ENCODE peak calls at places on chromosomes 5 and 9, in five cellular contexts. One of them, this sample, is unnamed.

GRCh38 chr5:52783226-52783959 is 4.3 kb upstream of the ITGA1 start:
- DNase-seq in heart right ventricle: no peak
- DNase-seq in NB4: peak; percentile 37
- DNase-seq in astrocyte: no peak
- DNase-seq in coronary artery: peak; percentile 81
- DNase-seq in this sample: no peak

GRCh38 chr5:41815663-41816062 is 54.6 kb downstream of the OXCT1 start:
- DNase-seq in astrocyte: no peak
- DNase-seq in coronary artery: no peak
- DNase-seq in heart right ventricle: no peak
- DNase-seq in NB4: no peak
- DNase-seq in this sample: no peak

GRCh38 chr5:142426129-142426641 is 101.4 kb upstream of the SPRY4 start:
- DNase-seq in NB4: peak; percentile 82
- DNase-seq in astrocyte: peak; percentile 72
- DNase-seq in coronary artery: no peak
- DNase-seq in heart right ventricle: peak; percentile 60
- DNase-seq in this sample: no peak

GRCh38 chr9:68979538-68980314 is 34.2 kb downstream of the PRKACG start:
- DNase-seq in coronary artery: no peak
- DNase-seq in astrocyte: no peak
- DNase-seq in NB4: no peak
- DNase-seq in heart right ventricle: peak; percentile 52
- DNase-seq in this sample: peak; percentile 63

GRCh38 chr5:21219966-21220365 is 1232.0 kb upstream of the CDH18 start:
- DNase-seq in heart right ventricle: no peak
- DNase-seq in astrocyte: no peak
- DNase-seq in coronary artery: no peak
- DNase-seq in NB4: no peak
- DNase-seq in this sample: no peak

GRCh38 chr5:150660108-150660831 is 781 bp upstream of the MYOZ3 start:
- DNase-seq in astrocyte: no peak
- DNase-seq in heart right ventricle: no peak
- DNase-seq in NB4: no peak
- DNase-seq in coronary artery: peak; percentile 72
- DNase-seq in this sample: no peak

GRCh38 chr5:72408602-72409001 is 88.4 kb downstream of the PTCD2 start:
- DNase-seq in astrocyte: no peak
- DNase-seq in heart right ventricle: no peak
- DNase-seq in NB4: no peak
- DNase-seq in coronary artery: no peak
- DNase-seq in this sample: no peak

GRCh38 chr9:77291714-77292113 is 114.4 kb downstream of the VPS13A start:
- DNase-seq in astrocyte: no peak
- DNase-seq in NB4: peak; percentile 25
- DNase-seq in heart right ventricle: no peak
- DNase-seq in coronary artery: no peak
- DNase-seq in this sample: peak; percentile 2

GRCh38 chr5:6721442-6721841 is 8.2 kb downstream of the TENT4A start:
- DNase-seq in astrocyte: no peak
- DNase-seq in coronary artery: peak; percentile 64
- DNase-seq in heart right ventricle: peak; percentile 35
- DNase-seq in NB4: no peak
- DNase-seq in this sample: no peak

GRCh38 chr9:6133346-6134063 is 82.1 kb upstream of the IL33 start:
- DNase-seq in coronary artery: no peak
- DNase-seq in astrocyte: peak; percentile 73
- DNase-seq in heart right ventricle: no peak
- DNase-seq in NB4: peak; percentile 89
- DNase-seq in this sample: no peak

GRCh38 chr9:125296843-125297372 is 35.3 kb downstream of the GAPVD1 start:
- DNase-seq in heart right ventricle: no peak
- DNase-seq in NB4: no peak
- DNase-seq in coronary artery: no peak
- DNase-seq in astrocyte: peak; percentile 37
- DNase-seq in this sample: no peak

GRCh38 chr9:118222375-118222774 is 518.2 kb downstream of the TLR4 start:
- DNase-seq in heart right ventricle: no peak
- DNase-seq in coronary artery: no peak
- DNase-seq in NB4: no peak
- DNase-seq in astrocyte: no peak
- DNase-seq in this sample: no peak

GRCh38 chr5:74342948-74343682 is 297.4 kb downstream of the ENC1 start:
- DNase-seq in coronary artery: no peak
- DNase-seq in NB4: no peak
- DNase-seq in astrocyte: peak; percentile 45
- DNase-seq in heart right ventricle: no peak
- DNase-seq in this sample: no peak

GRCh38 chr9:34554211-34555001 is 31.6 kb upstream of the ENHO start:
- DNase-seq in heart right ventricle: no peak
- DNase-seq in astrocyte: no peak
- DNase-seq in coronary artery: no peak
- DNase-seq in NB4: peak; percentile 87
- DNase-seq in this sample: no peak

GRCh38 chr9:123541441-123541840 is 185.4 kb downstream of the CRB2 start:
- DNase-seq in coronary artery: no peak
- DNase-seq in astrocyte: no peak
- DNase-seq in NB4: no peak
- DNase-seq in heart right ventricle: no peak
- DNase-seq in this sample: no peak

GRCh38 chr5:42772265-42772993 is 15.8 kb downstream of the CCDC152 start:
- DNase-seq in NB4: no peak
- DNase-seq in heart right ventricle: no peak
- DNase-seq in coronary artery: no peak
- DNase-seq in astrocyte: no peak
- DNase-seq in this sample: no peak

GRCh38 chr9:32251539-32251938 is 132.9 kb upstream of the ACO1 start:
- DNase-seq in heart right ventricle: no peak
- DNase-seq in coronary artery: no peak
- DNase-seq in astrocyte: peak; percentile 4
- DNase-seq in NB4: peak; percentile 84
- DNase-seq in this sample: peak; percentile 42

GRCh38 chr9:14573319-14573718 is 119.9 kb downstream of the ZDHHC21 start:
- DNase-seq in heart right ventricle: no peak
- DNase-seq in astrocyte: no peak
- DNase-seq in NB4: no peak
- DNase-seq in coronary artery: no peak
- DNase-seq in this sample: no peak

GRCh38 chr5:139395844-139396640 is 1.1 kb upstream of the PROB1 start:
- DNase-seq in NB4: no peak
- DNase-seq in heart right ventricle: no peak
- DNase-seq in astrocyte: no peak
- DNase-seq in coronary artery: no peak
- DNase-seq in this sample: no peak

GRCh38 chr9:12640866-12641636 is 52.1 kb upstream of the TYRP1 start:
- DNase-seq in coronary artery: no peak
- DNase-seq in heart right ventricle: no peak
- DNase-seq in NB4: no peak
- DNase-seq in astrocyte: no peak
- DNase-seq in this sample: no peak

DNA sequence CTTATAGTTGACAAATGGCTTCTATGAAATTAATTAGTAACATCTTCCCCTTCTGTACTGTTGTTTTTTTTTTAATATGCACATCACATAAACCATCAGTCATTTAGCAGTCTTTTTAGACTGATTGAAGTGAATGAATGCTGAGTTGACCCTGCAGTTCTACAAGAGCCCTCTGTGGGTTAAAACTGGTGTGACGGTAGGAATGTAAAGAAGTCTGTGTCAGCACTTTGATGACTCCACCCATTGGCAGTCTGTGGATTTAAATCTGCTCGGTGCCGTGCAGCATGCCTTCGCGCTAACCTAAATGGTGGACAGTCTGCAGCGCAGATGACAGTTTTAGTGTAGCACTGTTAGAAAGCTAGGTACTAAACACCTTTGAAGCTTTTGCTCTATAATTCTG is 3.1 kb downstream of the GTF3C4 start:
- DNase-seq in heart right ventricle: no peak
- DNase-seq in NB4: peak; percentile 49
- DNase-seq in coronary artery: no peak
- DNase-seq in astrocyte: peak; percentile 51
- DNase-seq in this sample: peak; percentile 47
- TF ChIP-seq CTCF in heart right ventricle: no peak
- TF ChIP-seq CTCF in NB4: no peak
- TF ChIP-seq CTCF in coronary artery: no peak
- TF ChIP-seq CTCF in astrocyte: peak; percentile 33
- TF ChIP-seq CTCF in this sample: peak; percentile 46

GRCh38 chr9:16289639-16290038 is 580.8 kb downstream of the BNC2 start:
- DNase-seq in coronary artery: peak; percentile 64
- DNase-seq in heart right ventricle: no peak
- DNase-seq in NB4: peak; percentile 99
- DNase-seq in astrocyte: no peak
- DNase-seq in this sample: no peak

GRCh38 chr9:16293610-16294009 is 576.9 kb downstream of the BNC2 start:
- DNase-seq in heart right ventricle: no peak
- DNase-seq in astrocyte: no peak
- DNase-seq in coronary artery: no peak
- DNase-seq in NB4: no peak
- DNase-seq in this sample: no peak

GRCh38 chr9:16294371-16294770 is 576.1 kb downstream of the BNC2 start:
- DNase-seq in coronary artery: no peak
- DNase-seq in NB4: no peak
- DNase-seq in heart right ventricle: no peak
- DNase-seq in astrocyte: peak; percentile 53
- DNase-seq in this sample: no peak

GRCh38 chr9:16290169-16290568 is 580.3 kb downstream of the BNC2 start:
- DNase-seq in astrocyte: no peak
- DNase-seq in coronary artery: peak; percentile 46
- DNase-seq in NB4: peak; percentile 84
- DNase-seq in heart right ventricle: no peak
- DNase-seq in this sample: no peak

DNA sequence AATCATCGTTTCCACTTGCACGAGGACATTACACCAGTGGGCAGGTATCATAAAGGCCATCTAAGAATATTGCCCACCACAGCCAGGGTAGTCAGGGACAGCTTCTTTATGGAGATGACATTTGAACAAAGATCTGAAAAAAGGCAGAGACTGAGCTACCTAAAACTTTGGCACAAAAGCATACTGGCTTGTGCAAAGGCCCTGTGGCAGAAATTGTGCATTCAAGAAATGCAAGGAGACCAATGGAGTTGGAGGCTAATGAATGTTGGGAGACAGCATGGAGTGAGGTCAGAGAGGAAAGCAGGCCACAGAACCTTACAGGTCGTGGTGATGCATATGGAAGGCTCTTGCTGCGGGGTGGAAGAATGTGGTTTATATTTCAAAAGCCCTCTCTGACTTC is 578.5 kb downstream of the BNC2 start:
- DNase-seq in astrocyte: no peak
- DNase-seq in heart right ventricle: no peak
- DNase-seq in NB4: no peak
- DNase-seq in coronary artery: no peak
- DNase-seq in this sample: no peak
- TF ChIP-seq CTCF in astrocyte: no peak
- TF ChIP-seq CTCF in heart right ventricle: no peak
- TF ChIP-seq CTCF in NB4: no peak
- TF ChIP-seq CTCF in coronary artery: no peak
- TF ChIP-seq CTCF in this sample: no peak

GRCh38 chr9:91880378-91880972 is 69.6 kb downstream of the ROR2 start:
- DNase-seq in NB4: no peak
- DNase-seq in heart right ventricle: no peak
- DNase-seq in coronary artery: no peak
- DNase-seq in astrocyte: no peak
- DNase-seq in this sample: no peak
- TF ChIP-seq CTCF in NB4: no peak
- TF ChIP-seq CTCF in heart right ventricle: no peak
- TF ChIP-seq CTCF in coronary artery: no peak
- TF ChIP-seq CTCF in astrocyte: no peak
- TF ChIP-seq CTCF in this sample: no peak

DNA sequence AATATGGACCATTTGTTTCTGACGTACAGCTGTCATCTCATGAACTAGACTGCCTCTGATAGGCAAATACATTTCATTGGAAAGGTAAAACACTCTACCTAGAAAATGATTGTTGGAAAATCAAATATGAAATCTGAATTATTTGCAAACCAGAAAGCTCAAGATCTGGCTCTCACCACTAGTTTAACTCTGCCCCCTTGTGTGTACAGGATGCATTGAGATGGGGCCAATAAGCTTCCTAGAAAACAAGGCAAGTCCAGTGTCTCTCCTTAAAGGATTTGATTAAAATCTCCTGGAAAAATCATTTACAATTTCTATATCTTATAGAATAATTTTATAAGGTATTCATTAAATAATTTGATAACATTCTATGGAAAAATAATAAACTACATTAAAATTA is 311.9 kb upstream of the ANKH start:
- DNase-seq in heart right ventricle: no peak
- DNase-seq in coronary artery: no peak
- DNase-seq in astrocyte: no peak
- DNase-seq in NB4: no peak
- DNase-seq in this sample: no peak
- TF ChIP-seq CTCF in heart right ventricle: no peak
- TF ChIP-seq CTCF in coronary artery: no peak
- TF ChIP-seq CTCF in astrocyte: peak; percentile 16
- TF ChIP-seq CTCF in NB4: no peak
- TF ChIP-seq CTCF in this sample: no peak

GRCh38 chr5:168298949-168299348 is 7.5 kb downstream of the WWC1 start:
- DNase-seq in astrocyte: no peak
- DNase-seq in NB4: no peak
- DNase-seq in heart right ventricle: no peak
- DNase-seq in coronary artery: no peak
- DNase-seq in this sample: no peak

GRCh38 chr5:168296687-168297086 is 5.2 kb downstream of the WWC1 start:
- DNase-seq in coronary artery: no peak
- DNase-seq in heart right ventricle: no peak
- DNase-seq in NB4: no peak
- DNase-seq in astrocyte: no peak
- DNase-seq in this sample: no peak

GRCh38 chr5:168292783-168293696 is 1.6 kb downstream of the WWC1 start:
- DNase-seq in coronary artery: no peak
- DNase-seq in heart right ventricle: no peak
- DNase-seq in NB4: no peak
- DNase-seq in astrocyte: no peak
- DNase-seq in this sample: no peak

GRCh38 chr5:168291961-168292782 is 727 bp downstream of the WWC1 start:
- DNase-seq in coronary artery: no peak
- DNase-seq in astrocyte: no peak
- DNase-seq in heart right ventricle: no peak
- DNase-seq in NB4: no peak
- DNase-seq in this sample: no peak

DNA sequence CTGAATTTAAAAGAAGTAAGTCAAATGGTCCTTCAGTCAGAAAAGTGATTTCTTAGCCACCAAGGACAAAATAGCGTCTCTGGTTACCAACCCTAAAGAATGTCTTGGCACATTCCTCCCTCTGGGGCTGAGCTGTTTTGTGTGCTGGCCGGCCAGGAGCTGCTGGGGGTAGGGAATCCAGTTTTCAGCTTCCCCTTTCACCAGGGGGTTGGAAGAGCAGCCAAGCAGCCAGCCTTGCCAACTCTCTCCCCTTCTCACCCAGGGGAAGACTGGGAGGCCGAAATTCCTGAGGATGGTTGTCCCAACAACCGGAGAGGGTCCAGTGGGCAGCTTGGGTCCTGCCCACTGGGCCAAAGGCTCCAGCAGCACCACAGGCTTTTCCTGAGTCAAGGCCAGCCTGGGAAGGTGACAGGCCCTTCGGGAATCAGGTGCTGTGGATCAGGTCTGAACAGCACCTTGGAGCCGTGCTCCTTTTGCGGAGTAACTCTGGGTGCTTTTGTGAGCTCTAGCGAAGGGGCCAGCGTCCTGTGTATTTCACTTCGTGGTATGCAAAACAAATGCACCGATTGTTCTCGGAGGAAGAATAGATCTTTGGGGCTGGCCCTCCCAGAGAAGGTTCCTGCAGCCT is 4.2 kb downstream of the WWC1 start:
- DNase-seq in heart right ventricle: no peak
- DNase-seq in astrocyte: peak; percentile 68
- DNase-seq in NB4: no peak
- DNase-seq in coronary artery: no peak
- DNase-seq in this sample: no peak
- TF ChIP-seq CTCF in heart right ventricle: no peak
- TF ChIP-seq CTCF in astrocyte: peak; percentile 68
- TF ChIP-seq CTCF in NB4: no peak
- TF ChIP-seq CTCF in coronary artery: no peak
- TF ChIP-seq CTCF in this sample: no peak